ENCODE peak calls at places on chromosomes 3 and 15, in five cellular contexts. C is SK-N-SH, Q is H1, D is HCT116, E is K562. W is an unnamed sample.
A peak's percentile ranks its signal among the peaks of the same experiment; 100 is the strongest.

GRCh38 chr15:75452364-75452967 is 976 bp upstream of the SIN3A start:
- DNase-seq in C (no peak), Q (peak; percentile 76), D (peak; percentile 62), E (peak; percentile 26), W (no peak)

GRCh38 chr15:34065261-34065660 is 26.3 kb upstream of the AVEN start:
- DNase-seq in C (no peak), Q (no peak), D (no peak), E (no peak), W (no peak)

GRCh38 chr3:151733613-151734012 is at the start of gene AADACL2:
- DNase-seq in C (no peak), Q (no peak), D (no peak), E (no peak), W (no peak)

GRCh38 chr3:115975796-115976195 is 352.5 kb downstream of the GAP43 start:
- DNase-seq in C (no peak), Q (no peak), D (no peak), E (no peak), W (no peak)

GRCh38 chr3:99502871-99503270 is 135.5 kb upstream of the COL8A1 start:
- DNase-seq in C (no peak), Q (no peak), D (no peak), E (no peak), W (no peak)

GRCh38 chr3:65532749-65533148 is 506.0 kb downstream of the MAGI1 start:
- DNase-seq in C (no peak), Q (no peak), D (no peak), E (peak; percentile 16), W (no peak)

GRCh38 chr3:52248816-52249547 is 3.4 kb downstream of the PPM1M start:
- DNase-seq in C (no peak), Q (no peak), D (no peak), E (no peak), W (no peak)

GRCh38 chr15:99108993-99109392 is 4.1 kb downstream of the SYNM start:
- DNase-seq in C (no peak), Q (no peak), D (no peak), E (no peak), W (no peak)

GRCh38 chr15:40412095-40412759 is 6.6 kb downstream of the IVD start:
- DNase-seq in C (no peak), Q (no peak), D (no peak), E (no peak), W (no peak)

GRCh38 chr15:55343168-55343567 is 24.1 kb downstream of the PIGB start:
- DNase-seq in C (peak; percentile 74), Q (no peak), D (no peak), E (no peak), W (no peak)

GRCh38 chr3:4712109-4712508 is 219.0 kb downstream of the ITPR1 start:
- DNase-seq in C (no peak), Q (no peak), D (peak; percentile 21), E (no peak), W (no peak)
- TF ChIP-seq YY1 in C (no peak), Q (no peak), D (no peak), E (no peak), W (no peak)

GRCh38 chr3:187802203-187802927 is 57.1 kb upstream of the BCL6 start:
- DNase-seq in C (no peak), Q (no peak), D (no peak), E (no peak), W (no peak)
- H3K4me1 ChIP-seq in C (no peaks in the 10 kb centered on the region), Q (no peaks in the 10 kb centered on the region), D (no peaks in the 10 kb centered on the region), E (no peaks in the 10 kb centered on the region), W (no peaks in the 10 kb centered on the region)

DNA sequence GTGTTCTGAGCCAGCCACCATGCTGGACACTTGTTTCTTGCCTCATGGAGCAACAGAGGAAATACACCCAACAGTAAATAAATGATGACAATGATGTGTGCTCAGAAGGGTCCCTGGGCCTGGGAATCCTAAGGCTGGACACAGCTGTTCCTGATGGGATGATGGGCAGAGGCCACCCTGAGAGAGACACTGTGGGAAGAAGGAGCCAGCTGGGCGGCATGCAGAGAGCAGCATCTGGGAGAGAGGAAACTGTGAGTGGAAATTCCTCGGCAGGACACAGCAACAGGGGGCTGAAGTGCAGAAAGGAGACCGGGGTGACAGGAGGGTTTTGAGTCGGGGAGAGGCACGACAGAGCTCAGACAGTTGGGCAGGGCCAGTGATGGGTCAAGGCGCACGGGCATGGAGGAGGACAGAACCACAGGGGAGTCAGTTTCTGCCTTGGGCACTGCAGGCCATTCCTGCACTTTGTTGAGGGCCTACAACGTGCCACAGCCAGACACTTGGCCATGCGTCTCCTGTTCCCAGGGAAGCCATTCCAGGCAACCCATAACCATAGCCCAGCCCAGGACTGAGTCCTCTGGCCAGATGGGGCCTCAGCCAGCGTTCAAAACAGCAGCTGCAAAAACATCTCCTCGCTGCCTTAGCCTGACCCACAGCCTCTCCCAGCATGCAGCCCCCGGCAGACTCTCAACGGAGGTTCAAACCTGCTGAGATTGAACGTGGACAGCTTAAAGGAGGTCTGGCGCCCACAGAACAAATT is 36.7 kb upstream of the SLC6A1 start:
- DNase-seq in C (no peak), Q (no peak), D (no peak), E (no peak), W (no peak)
- TF ChIP-seq YY1 in C (no peak), Q (no peak), D (no peak), E (no peak), W (no peak)

DNA sequence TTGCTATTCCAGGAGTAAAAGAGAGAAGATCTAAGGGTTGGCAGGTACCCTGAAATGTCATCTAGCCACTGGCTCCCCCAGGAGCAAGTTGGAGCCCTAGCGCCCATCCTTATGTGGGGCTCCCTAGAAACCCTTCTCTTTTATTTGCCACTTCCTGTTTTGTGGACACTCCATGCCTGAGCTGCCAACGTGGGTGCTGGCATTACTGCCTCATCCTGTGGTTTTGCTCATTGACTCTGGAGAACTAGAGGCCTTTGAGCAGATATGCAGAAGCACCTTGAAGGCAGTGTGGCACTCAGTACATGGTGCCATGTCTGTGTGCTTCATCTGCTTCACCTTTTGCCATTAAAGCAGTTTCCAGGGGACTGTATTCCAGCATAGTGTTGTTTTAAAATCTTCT is 8.1 kb downstream of the EDEM1 start:
- DNase-seq in C (no peak), Q (no peak), D (no peak), E (no peak), W (no peak)
- H3K4me1 ChIP-seq in C (peaks cover 8% of the 10 kb centered on the region), Q (no peaks in the 10 kb centered on the region), D (peaks cover 49% of the 10 kb centered on the region), E (peaks cover 59% of the 10 kb centered on the region), W (no peaks in the 10 kb centered on the region)

GRCh38 chr3:20039765-20040475 is at the start of gene KAT2B:
- DNase-seq in C (peak; percentile 92), Q (peak; percentile 67), D (no peak), E (peak; percentile 89), W (peak; percentile 44)

GRCh38 chr3:20039082-20039764 is 1.0 kb upstream of the KAT2B start:
- DNase-seq in C (no peak), Q (no peak), D (no peak), E (no peak), W (no peak)

GRCh38 chr3:20040476-20041196 is 390 bp downstream of the KAT2B start:
- DNase-seq in C (peak; percentile 78), Q (peak; percentile 71), D (peak; percentile 34), E (peak; percentile 87), W (peak; percentile 42)

GRCh38 chr3:20042331-20042730 is 2.1 kb downstream of the KAT2B start:
- DNase-seq in C (no peak), Q (no peak), D (no peak), E (no peak), W (no peak)

DNA sequence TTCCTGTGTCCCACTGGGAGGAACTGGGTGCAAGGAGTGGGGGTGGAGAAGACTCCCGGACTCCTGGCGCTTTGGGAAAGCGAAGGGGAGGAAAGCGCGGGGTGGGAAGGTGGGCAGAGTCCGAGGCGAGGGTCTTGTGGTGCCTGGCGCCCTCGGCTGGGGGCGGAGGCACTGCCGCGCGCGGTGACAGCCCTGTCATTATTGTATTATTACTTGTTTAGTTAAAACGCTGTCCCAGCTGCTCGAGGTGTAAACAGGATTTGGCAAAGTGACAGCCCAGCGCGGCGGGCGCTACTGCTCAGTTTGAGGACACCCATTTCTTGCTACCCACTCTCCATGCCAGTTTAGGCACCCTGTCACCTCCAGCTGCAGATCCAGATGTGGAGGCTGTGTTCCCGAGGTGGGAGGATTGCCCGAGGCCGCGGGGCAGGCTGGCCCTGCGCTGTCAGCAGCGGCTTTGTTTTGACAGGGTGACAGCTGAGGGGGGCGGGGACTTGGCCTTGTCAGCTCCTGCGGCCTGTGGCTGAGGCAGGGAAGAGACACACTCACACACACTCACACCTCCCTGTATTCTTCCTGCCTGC is 1.0 kb downstream of the KAT2B start:
- DNase-seq in C (peak; percentile 80), Q (peak; percentile 74), D (no peak), E (peak; percentile 67), W (peak; percentile 46)
- TF ChIP-seq YY1 in C (no peak), Q (no peak), D (no peak), E (no peak), W (no peak)

GRCh38 chr3:144556392-144556791 is 584.8 kb downstream of the DIPK2A start:
- DNase-seq in C (no peak), Q (no peak), D (no peak), E (no peak), W (no peak)
- H3K4me1 ChIP-seq in C (no peaks in the 10 kb centered on the region), Q (no peaks in the 10 kb centered on the region), D (no peaks in the 10 kb centered on the region), E (no peaks in the 10 kb centered on the region), W (no peaks in the 10 kb centered on the region)

W was measured in NT2/D1.